ENCODE peak calls at places on chromosomes 2 and 18, in seven cellular contexts. R is upper lobe of left lung, I is IMR-90, B is body of pancreas, M is heart left ventricle, D is right lobe of liver, E is GM12878. P is an unnamed sample.

GRCh38 chr2:209970711-209971110 is 31.7 kb upstream of the RPE start:
- ATAC-seq in R (no peak), I (no peak), B (no peak), M (no peak), D (no peak), E (no peak), P (no peak)

GRCh38 chr2:73253901-73254300 is 19.8 kb downstream of the CCT7 start:
- ATAC-seq in R (no peak), I (no peak), B (no peak), M (no peak), D (no peak), E (peak), P (no peak)

GRCh38 chr2:158753561-158754302 is 41.4 kb upstream of the DAPL1 start:
- ATAC-seq in R (peak), I (peak), B (peak), M (peak), D (peak), E (peak), P (peak)

GRCh38 chr2:238920053-238920452 is 72.2 kb downstream of the TWIST2 start:
- ATAC-seq in R (no peak), I (no peak), B (no peak), M (no peak), D (no peak), E (no peak), P (peak)

GRCh38 chr2:27003857-27004256 is 28.9 kb upstream of the TMEM214 start:
- ATAC-seq in R (no peak), I (peak), B (no peak), M (no peak), D (no peak), E (peak), P (no peak)

GRCh38 chr2:234814366-234814765 is 137.5 kb upstream of the SH3BP4 start:
- ATAC-seq in R (no peak), I (no peak), B (no peak), M (no peak), D (no peak), E (no peak), P (no peak)

GRCh38 chr2:11764359-11764758 is 17.9 kb downstream of the LPIN1 start:
- ATAC-seq in R (no peak), I (no peak), B (peak), M (peak), D (peak), E (no peak), P (no peak)

GRCh38 chr18:70295633-70296188 is 6.9 kb downstream of the SOCS6 start:
- ATAC-seq in R (no peak), I (peak), B (no peak), M (no peak), D (peak), E (no peak), P (no peak)

GRCh38 chr18:54671291-54671881 is 80.3 kb downstream of the DYNAP start:
- ATAC-seq in R (no peak), I (no peak), B (no peak), M (no peak), D (peak), E (peak), P (no peak)

GRCh38 chr2:182134201-182134600 is 148.5 kb downstream of the PPP1R1C start:
- ATAC-seq in R (no peak), I (no peak), B (no peak), M (no peak), D (no peak), E (no peak), P (no peak)

GRCh38 chr2:127220102-127220806 is at the start of gene CYP27C1:
- ATAC-seq in R (peak), I (peak), B (peak), M (no peak), D (peak), E (peak), P (peak)

GRCh38 chr2:47519604-47520301 is 116.8 kb downstream of the MSH2 start:
- ATAC-seq in R (no peak), I (no peak), B (no peak), M (no peak), D (no peak), E (no peak), P (no peak)

GRCh38 chr2:203710211-203710610 is 3.8 kb downstream of the CD28 start:
- ATAC-seq in R (no peak), I (no peak), B (no peak), M (no peak), D (no peak), E (no peak), P (no peak)

GRCh38 chr2:70981866-70982810 is 3.7 kb downstream of the ANKRD53 start:
- ATAC-seq in R (no peak), I (no peak), B (no peak), M (no peak), D (no peak), E (no peak), P (no peak)

GRCh38 chr2:28654981-28655322 is 96.7 kb upstream of the PPP1CB start:
- ATAC-seq in R (no peak), I (no peak), B (no peak), M (no peak), D (peak), E (no peak), P (no peak)

GRCh38 chr18:22539045-22539444 is 121.3 kb upstream of the CTAGE1 start:
- ATAC-seq in R (peak), I (no peak), B (no peak), M (peak), D (no peak), E (no peak), P (peak)

GRCh38 chr18:55857961-55858360 is 270.0 kb upstream of the TCF4 start:
- ATAC-seq in R (no peak), I (no peak), B (no peak), M (no peak), D (no peak), E (no peak), P (no peak)

GRCh38 chr2:110101911-110102774 is 13.5 kb downstream of the MALL start:
- ATAC-seq in R (no peak), I (no peak), B (peak), M (no peak), D (no peak), E (peak), P (no peak)

GRCh38 chr2:38093503-38093902 is 17.6 kb upstream of the CYP1B1 start:
- ATAC-seq in R (peak), I (no peak), B (no peak), M (no peak), D (no peak), E (no peak), P (no peak)

GRCh38 chr2:10668402-10669012 is 21.3 kb downstream of the NOL10 start:
- ATAC-seq in R (no peak), I (peak), B (no peak), M (no peak), D (peak), E (peak), P (no peak)

GRCh38 chr2:241237949-241238371 is 49.5 kb downstream of the ANO7 start:
- ATAC-seq in R (no peak), I (no peak), B (no peak), M (no peak), D (no peak), E (no peak), P (no peak)

GRCh38 chr2:145012806-145013205 is 492.9 kb upstream of the ZEB2 start:
- ATAC-seq in R (no peak), I (no peak), B (no peak), M (no peak), D (no peak), E (no peak), P (no peak)

GRCh38 chr18:2655153-2655953 is at the start of gene SMCHD1:
- ATAC-seq in R (peak), I (peak), B (peak), M (peak), D (peak), E (peak), P (peak)

GRCh38 chr2:234308073-234308813 is 188.6 kb downstream of the ARL4C start:
- ATAC-seq in R (peak), I (no peak), B (no peak), M (peak), D (peak), E (no peak), P (no peak)

GRCh38 chr2:144572977-144573376 is 53.1 kb upstream of the ZEB2 start:
- ATAC-seq in R (no peak), I (no peak), B (no peak), M (no peak), D (no peak), E (peak), P (no peak)

GRCh38 chr2:221448857-221449390 is 123.2 kb downstream of the EPHA4 start:
- ATAC-seq in R (no peak), I (no peak), B (no peak), M (no peak), D (no peak), E (no peak), P (no peak)

GRCh38 chr2:101306410-101306809 is 2.1 kb downstream of the RNF149 start:
- ATAC-seq in R (no peak), I (no peak), B (peak), M (no peak), D (no peak), E (no peak), P (no peak)

GRCh38 chr18:9943311-9943710 is 29.5 kb downstream of the VAPA start:
- ATAC-seq in R (no peak), I (no peak), B (no peak), M (peak), D (no peak), E (no peak), P (no peak)

GRCh38 chr18:76357174-76357573 is 137.9 kb downstream of the ZNF516 start:
- ATAC-seq in R (no peak), I (no peak), B (no peak), M (no peak), D (no peak), E (no peak), P (no peak)

DNA sequence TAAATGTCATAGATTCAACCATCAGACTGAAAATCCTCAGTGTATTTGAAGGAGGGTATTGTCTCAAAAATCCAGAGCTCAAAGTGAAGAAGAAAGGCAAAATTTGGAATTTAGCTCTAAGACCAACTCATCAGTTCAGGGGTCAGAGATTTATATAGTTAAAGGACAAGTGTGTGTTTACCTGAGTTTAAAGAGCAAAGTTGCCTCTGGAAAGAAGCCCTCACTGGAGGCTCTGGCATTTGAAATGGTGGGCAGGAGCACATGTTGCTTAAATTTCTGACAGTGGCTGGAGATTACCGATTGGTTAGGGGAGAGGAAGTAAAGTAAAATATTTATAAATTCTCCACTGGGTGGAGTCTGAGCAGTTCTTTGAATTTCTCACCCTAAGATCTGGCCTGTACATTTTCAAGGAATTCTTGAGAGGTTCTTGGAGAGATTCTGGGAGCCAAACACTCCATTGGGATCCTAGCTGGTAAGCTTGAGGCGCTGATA is at the start of gene KYNU:
- ATAC-seq in R (peak), I (peak), B (no peak), M (no peak), D (peak), E (peak), P (no peak)
- TF ChIP-seq POLR2A in R (no peak), I (no peak), B (no peak), M (no peak), D (peak), E (no peak), P (no peak)

DNA sequence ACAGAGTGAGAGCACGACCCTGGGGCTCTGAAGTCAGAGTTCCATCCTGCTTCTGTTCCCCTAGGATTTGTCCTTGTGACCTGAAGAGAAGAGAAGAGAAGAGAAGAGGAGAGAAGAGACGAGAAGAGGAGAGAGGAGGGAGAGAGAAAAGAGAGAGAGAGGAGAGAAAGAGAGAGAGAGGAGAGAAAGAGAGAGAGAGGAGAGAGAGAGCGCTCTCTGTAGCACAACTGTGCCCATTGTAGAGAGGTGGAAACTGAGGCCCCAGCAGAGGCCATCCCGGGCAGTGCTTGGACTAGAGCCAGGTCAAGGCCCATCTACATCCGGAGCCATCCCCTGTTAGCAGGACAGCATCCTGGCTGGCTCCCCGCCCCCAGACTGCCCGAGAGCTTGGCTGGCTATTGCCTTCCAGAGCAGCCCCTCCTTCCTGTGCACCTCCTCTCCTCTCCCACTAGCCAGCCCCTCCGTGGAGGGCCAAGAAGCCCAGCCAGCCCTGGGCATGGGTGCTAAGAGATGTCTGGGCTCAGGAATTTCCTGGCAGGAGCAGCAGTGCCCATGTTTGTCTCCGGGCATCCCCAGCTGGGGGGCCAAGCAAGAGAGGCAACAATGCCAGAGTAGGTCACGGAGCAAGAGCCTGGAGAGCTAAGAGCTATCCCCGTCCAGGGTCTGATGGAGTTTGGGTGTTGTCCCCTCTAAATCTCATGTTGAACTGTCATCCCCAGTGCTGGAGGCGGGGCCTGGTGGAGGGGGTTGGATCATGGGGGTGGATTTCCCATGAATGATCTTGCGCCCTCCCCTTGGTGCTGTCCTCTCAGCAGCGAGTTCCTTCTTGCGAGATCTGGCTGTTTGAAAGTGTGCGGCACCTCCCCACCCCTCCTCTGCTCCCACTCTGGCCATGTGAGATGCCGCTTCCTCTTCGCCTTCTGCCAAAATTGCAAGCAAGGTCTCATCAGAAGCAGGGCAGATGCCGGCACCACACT is 18.2 kb upstream of the GPR55 start:
- ATAC-seq in R (peak), I (no peak), B (no peak), M (no peak), D (peak), E (peak), P (peak)
- TF ChIP-seq POLR2A in R (no peak), I (no peak), B (no peak), M (no peak), D (no peak), E (peak), P (no peak)

GRCh38 chr2:224401641-224402342 is at the start of gene FAM124B:
- ATAC-seq in R (peak), I (peak), B (peak), M (peak), D (peak), E (peak), P (peak)
- TF ChIP-seq POLR2A in R (no peak), I (no peak), B (no peak), M (peak), D (no peak), E (no peak), P (no peak)

DNA sequence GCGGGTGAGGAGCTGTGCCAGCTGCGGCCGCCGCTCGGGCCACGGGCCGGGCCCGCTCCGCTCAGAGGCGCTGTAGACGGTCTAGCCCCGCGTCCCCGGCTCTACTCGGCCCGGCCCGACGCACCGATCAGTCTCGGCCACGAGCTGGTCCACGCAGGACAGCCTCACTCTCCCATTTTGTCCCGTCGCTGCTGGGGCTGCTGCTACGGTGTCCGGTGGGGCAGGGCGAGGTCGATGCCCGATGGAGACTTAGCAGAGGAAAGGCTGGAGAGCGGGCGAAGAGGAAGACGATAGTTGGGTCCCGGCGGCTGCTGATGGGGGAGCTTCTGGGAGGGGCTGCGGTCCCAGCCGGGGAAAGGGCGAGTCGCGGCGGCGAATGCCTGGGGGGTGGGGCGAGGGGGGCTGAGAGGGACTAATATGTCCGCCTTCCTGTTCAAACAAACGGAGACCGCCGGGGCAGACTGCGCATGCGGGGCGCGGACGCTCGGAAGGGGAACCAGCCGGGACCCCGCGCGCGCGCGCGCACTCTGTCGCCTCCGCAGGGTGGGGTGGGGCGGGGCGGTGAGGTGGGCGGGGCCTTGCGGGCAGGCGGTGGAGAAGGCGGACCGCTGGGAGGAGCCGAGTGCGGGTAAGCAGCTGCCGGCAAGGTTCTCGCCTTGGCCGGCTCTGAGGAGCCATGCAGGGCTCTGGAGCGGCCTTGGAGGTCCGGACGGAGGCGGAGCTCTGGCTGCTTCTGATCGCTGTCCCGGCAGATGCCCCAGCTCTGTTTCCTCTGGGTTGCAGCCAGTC is at the start of gene ROCK1:
- ATAC-seq in R (peak), I (peak), B (peak), M (peak), D (peak), E (peak), P (peak)
- TF ChIP-seq POLR2A in R (peak), I (peak), B (peak), M (peak), D (peak), E (peak), P (peak)

DNA sequence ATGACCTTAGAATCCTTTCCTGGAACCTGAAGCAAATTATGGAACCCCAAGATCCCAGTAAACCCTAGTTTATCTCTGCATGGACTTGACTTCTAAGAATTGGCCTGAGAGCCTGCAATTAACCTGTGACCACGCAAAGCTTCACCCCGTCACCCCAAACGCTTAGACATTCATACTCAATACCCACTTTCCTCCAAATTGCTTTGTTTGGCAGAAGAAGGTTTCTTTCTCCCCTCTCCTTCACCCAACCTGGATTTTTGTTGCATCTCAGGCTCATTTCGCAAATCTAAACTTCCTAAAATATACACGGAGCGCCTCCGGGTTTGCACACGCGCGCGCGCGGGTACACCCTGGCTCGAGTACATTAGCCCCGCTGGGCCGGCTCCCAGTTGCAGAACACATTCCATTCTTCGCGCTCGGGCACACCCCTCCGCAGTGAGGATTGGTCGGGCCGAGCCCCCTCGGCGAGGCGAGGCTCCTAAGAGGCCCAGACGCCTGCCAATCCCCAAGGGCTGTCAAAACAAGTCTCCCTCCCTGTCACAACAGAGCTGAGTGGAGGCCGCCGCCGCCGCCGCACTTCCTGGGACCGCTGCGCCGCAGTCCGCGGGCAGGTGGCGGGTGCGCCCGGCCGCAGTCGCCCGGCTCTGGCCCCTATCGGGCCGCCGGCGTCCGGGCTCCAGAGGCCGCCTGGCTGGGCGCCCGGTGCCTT is at the start of gene PLCL1:
- ATAC-seq in R (peak), I (peak), B (peak), M (peak), D (peak), E (peak), P (peak)
- TF ChIP-seq POLR2A in R (peak), I (no peak), B (peak), M (peak), D (peak), E (no peak), P (peak)

DNA sequence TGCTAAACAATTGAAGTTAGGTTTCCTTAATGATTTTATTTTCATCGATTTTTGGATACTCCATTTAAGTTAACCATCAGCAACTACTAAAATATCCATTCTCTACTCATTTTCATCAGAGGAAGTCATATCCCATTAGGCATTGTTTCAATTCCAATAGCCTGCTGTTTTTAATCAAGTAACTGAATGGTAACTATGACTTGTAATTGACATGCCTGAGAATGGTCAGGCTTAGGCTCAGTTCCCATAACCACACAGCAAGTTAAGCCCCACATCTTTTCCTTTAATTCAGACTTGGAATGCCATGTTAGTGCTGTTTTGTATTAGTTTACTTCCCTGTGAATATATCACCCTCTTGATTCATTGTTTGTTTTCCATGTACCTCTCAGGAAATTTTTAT is 398.8 kb downstream of the ARHGAP15 start:
- ATAC-seq in R (no peak), I (no peak), B (no peak), M (no peak), D (no peak), E (no peak), P (no peak)
- TF ChIP-seq POLR2A in R (no peak), I (no peak), B (no peak), M (no peak), D (no peak), E (no peak), P (no peak)

GRCh38 chr2:179022685-179023084 is 27.3 kb downstream of the CCDC141 start:
- ATAC-seq in R (no peak), I (no peak), B (no peak), M (peak), D (no peak), E (no peak), P (no peak)
- TF ChIP-seq POLR2A in R (no peak), I (no peak), B (no peak), M (no peak), D (no peak), E (peak), P (no peak)

GRCh38 chr2:20596973-20597867 is 53.7 kb downstream of the HS1BP3 start:
- ATAC-seq in R (peak), I (no peak), B (peak), M (peak), D (peak), E (no peak), P (peak)
- TF ChIP-seq POLR2A in R (no peak), I (no peak), B (no peak), M (peak), D (peak), E (no peak), P (no peak)